ENCODE peak calls at places on chromosomes 12 and 14, in ten cellular contexts. I is mammary epithelial cell, Z is HCT116, M is astrocyte, B is fibroblast of lung, D is SK-N-SH, R is PC-3, W is K562, U is mesendoderm, Q is IMR-90. S is an unnamed sample.

GRCh38 chr12:47268501-47269459 is 189.0 kb upstream of the AMIGO2 start:
- DNase-seq in I (peak; percentile 24), Z (no peak), M (no peak), B (no peak), D (no peak), R (peak; percentile 58), W (no peak), U (peak; percentile 68), Q (peak; percentile 23), S (no peak)

GRCh38 chr14:75090353-75090752 is 20.9 kb downstream of the ZC2HC1C start:
- DNase-seq in I (no peak), Z (no peak), M (no peak), B (peak; percentile 19), D (no peak), R (no peak), W (no peak), U (no peak), Q (peak; percentile 66), S (no peak)

GRCh38 chr12:124463341-124463861 is 104.0 kb downstream of the NCOR2 start:
- DNase-seq in I (no peak), Z (no peak), M (no peak), B (no peak), D (no peak), R (no peak), W (no peak), U (no peak), Q (no peak), S (no peak)

GRCh38 chr14:43168374-43168925 is 1338.6 kb downstream of the FSCB start:
- DNase-seq in I (no peak), Z (no peak), M (no peak), B (no peak), D (no peak), R (no peak), W (no peak), U (no peak), Q (no peak), S (no peak)

GRCh38 chr12:71371132-71371531 is 68.5 kb upstream of the LGR5 start:
- DNase-seq in I (peak; percentile 2), Z (peak; percentile 3), M (no peak), B (peak; percentile 2), D (no peak), R (peak; percentile 47), W (no peak), U (peak; percentile 28), Q (no peak), S (no peak)

GRCh38 chr12:77796775-77797174 is 33.9 kb upstream of the NAV3 start:
- DNase-seq in I (peak; percentile 41), Z (no peak), M (peak; percentile 75), B (peak; percentile 70), D (no peak), R (peak; percentile 70), W (no peak), U (no peak), Q (peak; percentile 40), S (peak; percentile 65)

GRCh38 chr12:64385468-64385867 is 5.1 kb downstream of the C12orf56 start:
- DNase-seq in I (peak; percentile 82), Z (peak; percentile 47), M (peak; percentile 46), B (no peak), D (no peak), R (peak; percentile 79), W (no peak), U (no peak), Q (peak; percentile 31), S (no peak)

GRCh38 chr12:115451785-115452736 is 768.1 kb upstream of the TBX3 start:
- DNase-seq in I (no peak), Z (no peak), M (no peak), B (no peak), D (peak; percentile 88), R (peak; percentile 42), W (peak; percentile 65), U (peak; percentile 92), Q (peak; percentile 10), S (peak; percentile 67)

GRCh38 chr14:100724061-100724460 is 2.6 kb upstream of the DLK1 start:
- DNase-seq in I (no peak), Z (no peak), M (no peak), B (no peak), D (no peak), R (no peak), W (no peak), U (no peak), Q (no peak), S (no peak)

GRCh38 chr14:23883684-23884540 is 69.7 kb upstream of the DHRS4 start:
- DNase-seq in I (no peak), Z (no peak), M (no peak), B (no peak), D (no peak), R (no peak), W (no peak), U (no peak), Q (no peak), S (no peak)

GRCh38 chr12:57844725-57845477 is 1.6 kb downstream of the CTDSP2 start:
- DNase-seq in I (peak; percentile 67), Z (peak; percentile 23), M (peak; percentile 61), B (peak; percentile 96), D (peak; percentile 60), R (peak; percentile 43), W (peak; percentile 39), U (peak; percentile 93), Q (peak; percentile 86), S (peak; percentile 89)

GRCh38 chr14:56118611-56119181 is 485 bp downstream of the PELI2 start:
- DNase-seq in I (no peak), Z (no peak), M (no peak), B (no peak), D (peak; percentile 31), R (no peak), W (peak; percentile 19), U (no peak), Q (no peak), S (peak; percentile 58)

GRCh38 chr12:92698466-92698865 is 4.3 kb upstream of the PLEKHG7 start:
- DNase-seq in I (no peak), Z (no peak), M (no peak), B (no peak), D (no peak), R (no peak), W (no peak), U (no peak), Q (no peak), S (no peak)

GRCh38 chr12:92898755-92899154 is 30.3 kb downstream of the EEA1 start:
- DNase-seq in I (peak; percentile 56), Z (no peak), M (peak; percentile 39), B (no peak), D (no peak), R (peak; percentile 60), W (no peak), U (no peak), Q (peak; percentile 10), S (peak; percentile 27)

GRCh38 chr14:105411017-105411941 is 8.3 kb upstream of the MTA1 start:
- DNase-seq in I (peak; percentile 42), Z (no peak), M (peak; percentile 12), B (peak; percentile 26), D (peak; percentile 95), R (peak; percentile 63), W (peak; percentile 88), U (no peak), Q (peak; percentile 33), S (peak; percentile 80)

GRCh38 chr14:89455412-89455811 is 38.4 kb upstream of the FOXN3 start:
- DNase-seq in I (no peak), Z (no peak), M (no peak), B (no peak), D (peak; percentile 25), R (no peak), W (peak; percentile 10), U (no peak), Q (no peak), S (no peak)

GRCh38 chr14:89457007-89457406 is 40.0 kb upstream of the FOXN3 start:
- DNase-seq in I (no peak), Z (no peak), M (no peak), B (no peak), D (no peak), R (no peak), W (no peak), U (no peak), Q (no peak), S (no peak)

GRCh38 chr14:89451229-89451628 is 34.2 kb upstream of the FOXN3 start:
- DNase-seq in I (no peak), Z (no peak), M (no peak), B (no peak), D (no peak), R (no peak), W (no peak), U (no peak), Q (no peak), S (no peak)

GRCh38 chr14:89454971-89455370 is 37.9 kb upstream of the FOXN3 start:
- DNase-seq in I (no peak), Z (no peak), M (no peak), B (no peak), D (no peak), R (no peak), W (no peak), U (no peak), Q (no peak), S (no peak)

GRCh38 chr14:89452281-89452680 is 35.2 kb upstream of the FOXN3 start:
- DNase-seq in I (no peak), Z (no peak), M (no peak), B (no peak), D (no peak), R (no peak), W (no peak), U (no peak), Q (no peak), S (no peak)
- H3K9ac ChIP-seq in I (no peak overlapping the region), Z (no peak overlapping the region), M (no peak overlapping the region), B (no peak overlapping the region), D (no peak overlapping the region), R (no peak overlapping the region), W (no peak overlapping the region), U (no peak overlapping the region), Q (no peak overlapping the region), S (no peak overlapping the region)

GRCh38 chr12:56127888-56128668 is at the start of gene ESYT1:
- DNase-seq in I (peak; percentile 100), Z (peak; percentile 100), M (peak; percentile 99), B (peak; percentile 100), D (peak; percentile 94), R (peak; percentile 100), W (peak; percentile 96), U (peak; percentile 100), Q (peak; percentile 100), S (peak; percentile 100)
- H3K4me1 ChIP-seq in I (peaks cover 18% of the 10 kb centered on the region), Z (peaks cover 33% of the 10 kb centered on the region), M (peaks cover 13% of the 10 kb centered on the region), B (peaks cover 11% of the 10 kb centered on the region), D (peaks cover 13% of the 10 kb centered on the region), R (peaks cover 33% of the 10 kb centered on the region), W (peaks cover 31% of the 10 kb centered on the region), U (peaks cover 8% of the 10 kb centered on the region), Q (peaks cover 6% of the 10 kb centered on the region), S (peaks cover 38% of the 10 kb centered on the region)

GRCh38 chr12:82665142-82665923 is 21.4 kb upstream of the TMTC2 start:
- DNase-seq in I (no peak), Z (no peak), M (no peak), B (no peak), D (no peak), R (no peak), W (no peak), U (no peak), Q (no peak), S (no peak)
- H3K9ac ChIP-seq in I (no peak overlapping the region), Z (no peak overlapping the region), M (no peak overlapping the region), B (no peak overlapping the region), D (no peak overlapping the region), R (no peak overlapping the region), W (no peak overlapping the region), U (no peak overlapping the region), Q (no peak overlapping the region), S (no peak overlapping the region)

DNA sequence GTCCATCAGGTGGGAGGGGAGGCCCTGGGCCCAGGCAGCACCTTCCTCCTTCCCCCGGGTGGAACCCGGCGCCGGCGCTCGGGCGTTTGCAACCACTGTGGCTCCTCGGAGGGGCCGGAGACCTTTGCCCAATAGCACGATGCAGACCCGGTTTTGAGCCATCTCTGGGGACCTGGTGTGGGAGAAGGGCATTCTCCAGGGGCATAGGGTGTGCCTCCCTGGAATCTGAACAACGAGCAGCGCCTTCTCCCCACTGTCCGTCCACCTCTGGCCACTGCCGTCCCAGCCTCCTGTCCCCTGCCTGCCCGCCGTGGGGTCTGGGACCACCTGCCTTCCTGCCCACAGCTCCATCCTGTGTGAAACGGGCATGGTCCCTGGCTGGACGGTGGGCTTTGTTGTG is 12.5 kb downstream of the ZFYVE21 start:
- DNase-seq in I (no peak), Z (no peak), M (no peak), B (no peak), D (no peak), R (no peak), W (no peak), U (no peak), Q (no peak), S (no peak)
- H3K4me1 ChIP-seq in I (peaks cover 6% of the 10 kb centered on the region), Z (peaks cover 2% of the 10 kb centered on the region), M (peaks cover 13% of the 10 kb centered on the region), B (peaks cover 4% of the 10 kb centered on the region), D (no peaks in the 10 kb centered on the region), R (no peaks in the 10 kb centered on the region), W (peaks cover 64% of the 10 kb centered on the region), U (no peaks in the 10 kb centered on the region), Q (no peaks in the 10 kb centered on the region), S (peaks cover 16% of the 10 kb centered on the region)